ENCODE peak calls at places on chromosomes 2 and 18, in seven cellular contexts. One of them, this sample, is unnamed. For H3K27me3, the result is how much of the 10 kb centered on the place peaks cover.

GRCh38 chr18:41938445-41938844 is 16.6 kb upstream of the PIK3C3 start:
- DNase-seq in IMR-90: peak
- DNase-seq in AG04450: peak
- DNase-seq in ovary: no peak
- DNase-seq in esophagus squamous epithelium: no peak
- DNase-seq in GM12878: no peak
- DNase-seq in CD4-positive, CD25-positive, alpha-beta regulatory T cell: no peak
- DNase-seq in this sample: peak

GRCh38 chr2:67242456-67242855 is 154.7 kb upstream of the ETAA1 start:
- DNase-seq in GM12878: no peak
- DNase-seq in esophagus squamous epithelium: no peak
- DNase-seq in ovary: no peak
- DNase-seq in AG04450: no peak
- DNase-seq in IMR-90: no peak
- DNase-seq in CD4-positive, CD25-positive, alpha-beta regulatory T cell: no peak
- DNase-seq in this sample: no peak

GRCh38 chr2:148244593-148245292 is 223.9 kb downstream of the MBD5 start:
- DNase-seq in GM12878: no peak
- DNase-seq in AG04450: peak
- DNase-seq in IMR-90: peak
- DNase-seq in CD4-positive, CD25-positive, alpha-beta regulatory T cell: no peak
- DNase-seq in esophagus squamous epithelium: no peak
- DNase-seq in ovary: no peak
- DNase-seq in this sample: peak

GRCh38 chr2:219916261-219916660 is 288.8 kb downstream of the SLC4A3 start:
- DNase-seq in ovary: no peak
- DNase-seq in esophagus squamous epithelium: no peak
- DNase-seq in IMR-90: no peak
- DNase-seq in AG04450: no peak
- DNase-seq in GM12878: no peak
- DNase-seq in CD4-positive, CD25-positive, alpha-beta regulatory T cell: no peak
- DNase-seq in this sample: no peak

GRCh38 chr2:227881866-227882517 is 10.6 kb downstream of the DAW1 start:
- DNase-seq in IMR-90: peak
- DNase-seq in GM12878: no peak
- DNase-seq in esophagus squamous epithelium: no peak
- DNase-seq in AG04450: no peak
- DNase-seq in CD4-positive, CD25-positive, alpha-beta regulatory T cell: no peak
- DNase-seq in ovary: no peak
- DNase-seq in this sample: peak

GRCh38 chr2:96549466-96549785 is 12.9 kb downstream of the ARID5A start:
- DNase-seq in esophagus squamous epithelium: no peak
- DNase-seq in ovary: no peak
- DNase-seq in GM12878: no peak
- DNase-seq in IMR-90: no peak
- DNase-seq in CD4-positive, CD25-positive, alpha-beta regulatory T cell: no peak
- DNase-seq in AG04450: no peak
- DNase-seq in this sample: no peak

GRCh38 chr2:140808816-140809215 is 1322.0 kb downstream of the LRP1B start:
- DNase-seq in ovary: no peak
- DNase-seq in esophagus squamous epithelium: no peak
- DNase-seq in CD4-positive, CD25-positive, alpha-beta regulatory T cell: no peak
- DNase-seq in IMR-90: no peak
- DNase-seq in AG04450: no peak
- DNase-seq in GM12878: no peak
- DNase-seq in this sample: no peak

GRCh38 chr2:64330691-64331429 is 123.1 kb upstream of the LGALSL start:
- DNase-seq in IMR-90: peak
- DNase-seq in ovary: peak
- DNase-seq in AG04450: peak
- DNase-seq in GM12878: no peak
- DNase-seq in CD4-positive, CD25-positive, alpha-beta regulatory T cell: peak
- DNase-seq in esophagus squamous epithelium: peak
- DNase-seq in this sample: peak

GRCh38 chr2:36277876-36278523 is 77.6 kb upstream of the CRIM1 start:
- DNase-seq in IMR-90: peak
- DNase-seq in esophagus squamous epithelium: no peak
- DNase-seq in ovary: no peak
- DNase-seq in AG04450: no peak
- DNase-seq in CD4-positive, CD25-positive, alpha-beta regulatory T cell: no peak
- DNase-seq in GM12878: no peak
- DNase-seq in this sample: no peak

GRCh38 chr2:113160962-113161361 is 12.8 kb upstream of the PSD4 start:
- DNase-seq in GM12878: no peak
- DNase-seq in IMR-90: no peak
- DNase-seq in AG04450: no peak
- DNase-seq in ovary: no peak
- DNase-seq in CD4-positive, CD25-positive, alpha-beta regulatory T cell: no peak
- DNase-seq in esophagus squamous epithelium: no peak
- DNase-seq in this sample: no peak

GRCh38 chr2:204571041-204571440 is 25.8 kb downstream of the PARD3B start:
- DNase-seq in GM12878: no peak
- DNase-seq in esophagus squamous epithelium: no peak
- DNase-seq in CD4-positive, CD25-positive, alpha-beta regulatory T cell: no peak
- DNase-seq in IMR-90: no peak
- DNase-seq in AG04450: no peak
- DNase-seq in ovary: no peak
- DNase-seq in this sample: no peak

GRCh38 chr2:118874324-118874723 is 26.9 kb upstream of the EN1 start:
- DNase-seq in CD4-positive, CD25-positive, alpha-beta regulatory T cell: no peak
- DNase-seq in AG04450: no peak
- DNase-seq in IMR-90: no peak
- DNase-seq in esophagus squamous epithelium: no peak
- DNase-seq in GM12878: no peak
- DNase-seq in ovary: no peak
- DNase-seq in this sample: no peak

GRCh38 chr2:45862843-45863242 is 211.4 kb downstream of the PRKCE start:
- DNase-seq in IMR-90: no peak
- DNase-seq in AG04450: no peak
- DNase-seq in CD4-positive, CD25-positive, alpha-beta regulatory T cell: no peak
- DNase-seq in ovary: no peak
- DNase-seq in GM12878: no peak
- DNase-seq in esophagus squamous epithelium: no peak
- DNase-seq in this sample: no peak

GRCh38 chr2:15061268-15061667 is 428.8 kb downstream of the LRATD1 start:
- DNase-seq in AG04450: no peak
- DNase-seq in IMR-90: no peak
- DNase-seq in GM12878: no peak
- DNase-seq in CD4-positive, CD25-positive, alpha-beta regulatory T cell: no peak
- DNase-seq in esophagus squamous epithelium: no peak
- DNase-seq in ovary: no peak
- DNase-seq in this sample: no peak

GRCh38 chr2:196598412-196598811 is 41.1 kb upstream of the CCDC150 start:
- DNase-seq in CD4-positive, CD25-positive, alpha-beta regulatory T cell: no peak
- DNase-seq in IMR-90: no peak
- DNase-seq in ovary: no peak
- DNase-seq in esophagus squamous epithelium: no peak
- DNase-seq in GM12878: no peak
- DNase-seq in AG04450: no peak
- DNase-seq in this sample: no peak

GRCh38 chr2:24111407-24111861 is 11.7 kb downstream of the PFN4 start:
- DNase-seq in IMR-90: peak
- DNase-seq in ovary: no peak
- DNase-seq in AG04450: no peak
- DNase-seq in GM12878: no peak
- DNase-seq in esophagus squamous epithelium: no peak
- DNase-seq in CD4-positive, CD25-positive, alpha-beta regulatory T cell: no peak
- DNase-seq in this sample: peak

GRCh38 chr2:223046470-223047053 is 5.4 kb upstream of the KCNE4 start:
- DNase-seq in CD4-positive, CD25-positive, alpha-beta regulatory T cell: no peak
- DNase-seq in IMR-90: no peak
- DNase-seq in esophagus squamous epithelium: no peak
- DNase-seq in ovary: no peak
- DNase-seq in GM12878: no peak
- DNase-seq in AG04450: no peak
- DNase-seq in this sample: no peak

GRCh38 chr2:223048519-223048918 is 3.5 kb upstream of the KCNE4 start:
- DNase-seq in ovary: no peak
- DNase-seq in AG04450: no peak
- DNase-seq in esophagus squamous epithelium: no peak
- DNase-seq in IMR-90: no peak
- DNase-seq in CD4-positive, CD25-positive, alpha-beta regulatory T cell: no peak
- DNase-seq in GM12878: no peak
- DNase-seq in this sample: no peak

GRCh38 chr2:223049356-223049755 is 2.6 kb upstream of the KCNE4 start:
- DNase-seq in AG04450: no peak
- DNase-seq in esophagus squamous epithelium: no peak
- DNase-seq in ovary: no peak
- DNase-seq in IMR-90: no peak
- DNase-seq in GM12878: no peak
- DNase-seq in CD4-positive, CD25-positive, alpha-beta regulatory T cell: no peak
- DNase-seq in this sample: no peak

GRCh38 chr2:223044916-223045700 is 6.9 kb upstream of the KCNE4 start:
- DNase-seq in CD4-positive, CD25-positive, alpha-beta regulatory T cell: no peak
- DNase-seq in AG04450: no peak
- DNase-seq in IMR-90: no peak
- DNase-seq in GM12878: no peak
- DNase-seq in ovary: no peak
- DNase-seq in esophagus squamous epithelium: no peak
- DNase-seq in this sample: no peak

DNA sequence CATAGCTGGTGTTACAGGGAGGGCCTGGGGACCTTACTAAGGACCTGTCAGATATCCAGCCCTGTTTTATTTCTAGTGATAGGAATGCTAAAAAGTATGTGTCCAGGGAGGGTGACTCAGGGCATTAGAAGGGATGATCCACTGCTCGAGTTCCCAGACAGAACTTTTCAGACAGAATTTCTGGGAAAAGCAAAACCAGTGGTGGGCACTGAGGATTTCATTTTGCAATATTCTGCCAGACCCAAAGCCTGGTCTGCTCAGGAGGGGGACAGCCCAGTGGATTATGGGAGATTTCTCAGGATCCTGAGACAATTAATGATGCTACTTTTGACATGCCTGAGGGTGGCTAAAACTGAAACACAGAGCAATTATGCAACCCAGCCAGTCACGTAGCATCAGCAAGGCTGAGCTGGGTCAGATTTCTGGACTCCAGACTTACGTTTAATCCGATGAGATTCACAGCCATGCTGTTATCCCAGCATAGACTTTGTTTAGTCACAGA is 4.7 kb upstream of the KCNE4 start:
- DNase-seq in CD4-positive, CD25-positive, alpha-beta regulatory T cell: no peak
- DNase-seq in esophagus squamous epithelium: no peak
- DNase-seq in IMR-90: peak
- DNase-seq in ovary: no peak
- DNase-seq in AG04450: no peak
- DNase-seq in GM12878: no peak
- DNase-seq in this sample: peak
- H3K4me3 ChIP-seq in CD4-positive, CD25-positive, alpha-beta regulatory T cell: no peak
- H3K4me3 ChIP-seq in esophagus squamous epithelium: no peak
- H3K4me3 ChIP-seq in IMR-90: no peak
- H3K4me3 ChIP-seq in ovary: no peak
- H3K4me3 ChIP-seq in AG04450: no peak
- H3K4me3 ChIP-seq in GM12878: no peak
- H3K4me3 ChIP-seq in this sample: no peak

DNA sequence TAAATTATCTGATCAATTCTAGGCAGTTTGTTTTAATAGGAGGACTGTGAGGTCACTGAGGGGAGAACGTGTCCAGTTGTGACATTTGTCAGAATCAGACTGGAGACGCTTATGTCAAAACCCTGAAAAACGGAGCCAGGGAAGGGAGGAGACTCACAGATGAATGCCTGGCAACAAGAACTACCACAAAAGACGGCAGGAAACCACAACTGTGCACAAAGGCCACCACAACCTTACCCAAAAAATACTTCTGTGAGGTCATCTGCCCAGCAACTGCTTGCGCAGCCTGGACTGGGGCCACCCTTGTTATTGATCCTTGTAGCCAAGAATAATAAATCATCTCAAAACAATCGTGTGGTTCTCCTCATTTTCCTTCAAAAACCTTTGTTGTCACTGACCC is 173.0 kb upstream of the ALKAL2 start:
- DNase-seq in GM12878: no peak
- DNase-seq in IMR-90: no peak
- DNase-seq in CD4-positive, CD25-positive, alpha-beta regulatory T cell: peak
- DNase-seq in AG04450: no peak
- DNase-seq in ovary: no peak
- DNase-seq in esophagus squamous epithelium: no peak
- DNase-seq in this sample: no peak
- H3K27me3 ChIP-seq in GM12878: under half
- H3K27me3 ChIP-seq in IMR-90: under half
- H3K27me3 ChIP-seq in CD4-positive, CD25-positive, alpha-beta regulatory T cell: under half
- H3K27me3 ChIP-seq in AG04450: under half
- H3K27me3 ChIP-seq in ovary: under half
- H3K27me3 ChIP-seq in esophagus squamous epithelium: under half
- H3K27me3 ChIP-seq in this sample: under half

GRCh38 chr2:95021847-95022246 is 3.7 kb upstream of the MAL start:
- DNase-seq in GM12878: no peak
- DNase-seq in AG04450: no peak
- DNase-seq in esophagus squamous epithelium: no peak
- DNase-seq in IMR-90: no peak
- DNase-seq in ovary: no peak
- DNase-seq in CD4-positive, CD25-positive, alpha-beta regulatory T cell: no peak
- DNase-seq in this sample: no peak

GRCh38 chr2:95022309-95023221 is 2.9 kb upstream of the MAL start:
- DNase-seq in ovary: peak
- DNase-seq in AG04450: peak
- DNase-seq in GM12878: peak
- DNase-seq in esophagus squamous epithelium: no peak
- DNase-seq in IMR-90: peak
- DNase-seq in CD4-positive, CD25-positive, alpha-beta regulatory T cell: peak
- DNase-seq in this sample: peak

GRCh38 chr2:95024960-95025405 is 525 bp upstream of the MAL start:
- DNase-seq in GM12878: no peak
- DNase-seq in CD4-positive, CD25-positive, alpha-beta regulatory T cell: no peak
- DNase-seq in ovary: no peak
- DNase-seq in IMR-90: no peak
- DNase-seq in AG04450: no peak
- DNase-seq in esophagus squamous epithelium: no peak
- DNase-seq in this sample: no peak

GRCh38 chr2:95024306-95024880 is 1.1 kb upstream of the MAL start:
- DNase-seq in esophagus squamous epithelium: no peak
- DNase-seq in CD4-positive, CD25-positive, alpha-beta regulatory T cell: no peak
- DNase-seq in IMR-90: no peak
- DNase-seq in GM12878: no peak
- DNase-seq in AG04450: no peak
- DNase-seq in ovary: no peak
- DNase-seq in this sample: no peak

DNA sequence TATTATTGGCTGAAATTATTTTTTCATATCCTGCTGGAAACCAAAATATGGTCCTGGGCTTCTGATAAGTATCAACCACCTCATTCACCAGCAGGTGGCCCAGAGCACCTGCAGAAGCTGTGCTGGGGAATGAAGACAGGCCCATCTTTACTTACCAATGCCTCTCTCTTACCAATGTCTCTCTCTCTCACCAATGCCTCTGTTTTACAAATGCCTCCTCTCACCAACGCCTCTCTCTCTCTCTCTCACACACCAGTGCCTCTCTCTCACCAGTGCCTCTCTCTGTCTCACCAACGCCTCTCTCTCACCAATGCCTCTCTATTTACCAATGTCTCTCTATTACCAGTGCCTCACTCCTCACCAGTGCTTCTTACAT is 2.3 kb upstream of the MAL start:
- DNase-seq in IMR-90: no peak
- DNase-seq in GM12878: no peak
- DNase-seq in AG04450: no peak
- DNase-seq in esophagus squamous epithelium: no peak
- DNase-seq in ovary: no peak
- DNase-seq in CD4-positive, CD25-positive, alpha-beta regulatory T cell: peak
- DNase-seq in this sample: no peak
- H3K27ac ChIP-seq in IMR-90: no peak
- H3K27ac ChIP-seq in GM12878: no peak
- H3K27ac ChIP-seq in AG04450: no peak
- H3K27ac ChIP-seq in esophagus squamous epithelium: peak
- H3K27ac ChIP-seq in ovary: no peak
- H3K27ac ChIP-seq in CD4-positive, CD25-positive, alpha-beta regulatory T cell: no peak
- H3K27ac ChIP-seq in this sample: no peak

GRCh38 chr18:22172594-22173049 is 3.2 kb downstream of the GATA6 start:
- DNase-seq in GM12878: no peak
- DNase-seq in ovary: no peak
- DNase-seq in CD4-positive, CD25-positive, alpha-beta regulatory T cell: no peak
- DNase-seq in AG04450: no peak
- DNase-seq in esophagus squamous epithelium: no peak
- DNase-seq in IMR-90: no peak
- DNase-seq in this sample: no peak
- H3K4me3 ChIP-seq in GM12878: no peak
- H3K4me3 ChIP-seq in ovary: peak
- H3K4me3 ChIP-seq in CD4-positive, CD25-positive, alpha-beta regulatory T cell: no peak
- H3K4me3 ChIP-seq in AG04450: peak
- H3K4me3 ChIP-seq in esophagus squamous epithelium: no peak
- H3K4me3 ChIP-seq in IMR-90: peak
- H3K4me3 ChIP-seq in this sample: peak